ENCODE peak calls at places on chromosomes 4 and X, in six cellular contexts. H is stimulated activated CD4-positive, alpha-beta T cell treated with anti-CD3 and anti-CD28 coated beads, Interleukin-15, amount 100 ng/mL, for 24 hours; W is A549; Z is T-helper 1 cell; S is adrenal gland; R is DMS153. V is an unnamed sample.

GRCh38 chr4:26263165-26263564 is 57.6 kb upstream of the RBPJ start:
- DNase-seq in H (no peak), W (peak), Z (no peak), S (no peak), R (no peak), V (no peak)

GRCh38 chr4:165872443-165873297 is at the start of gene TLL1:
- DNase-seq in H (no peak), W (no peak), Z (no peak), S (no peak), R (no peak), V (no peak)

GRCh38 chr4:70722199-70722791 is 531 bp downstream of the RUFY3 start:
- DNase-seq in H (peak), W (no peak), Z (no peak), S (no peak), R (no peak), V (no peak)

GRCh38 chr4:93568758-93569157 is 259.8 kb upstream of the ATOH1 start:
- DNase-seq in H (no peak), W (no peak), Z (no peak), S (no peak), R (no peak), V (no peak)

GRCh38 chrX:132958086-132958703 is at the start of gene HS6ST2:
- DNase-seq in H (peak), W (no peak), Z (no peak), S (no peak), R (no peak), V (no peak)

GRCh38 chr4:13988347-13989265 is 361.1 kb upstream of the BOD1L1 start:
- DNase-seq in H (no peak), W (peak), Z (no peak), S (peak), R (no peak), V (no peak)

GRCh38 chrX:20140410-20140809 is 1.2 kb downstream of the EIF1AX start:
- DNase-seq in H (no peak), W (no peak), Z (no peak), S (no peak), R (no peak), V (no peak)

GRCh38 chr4:142406051-142406549 is 440.0 kb downstream of the INPP4B start:
- DNase-seq in H (no peak), W (peak), Z (no peak), S (no peak), R (no peak), V (peak)

GRCh38 chr4:2924765-2925301 is 38.4 kb downstream of the NOP14 start:
- DNase-seq in H (no peak), W (no peak), Z (no peak), S (no peak), R (no peak), V (no peak)

GRCh38 chr4:99763635-99764101 is 53.0 kb upstream of the DAPP1 start:
- DNase-seq in H (peak), W (peak), Z (no peak), S (peak), R (no peak), V (peak)

GRCh38 chr4:166924456-166924855 is 309.8 kb downstream of the SPOCK3 start:
- DNase-seq in H (no peak), W (peak), Z (no peak), S (no peak), R (no peak), V (no peak)

GRCh38 chr4:95506264-95506663 is 42.5 kb downstream of the UNC5C start:
- DNase-seq in H (no peak), W (no peak), Z (no peak), S (no peak), R (no peak), V (peak)

GRCh38 chrX:131068945-131069719 is 11.0 kb downstream of the ARHGAP36 start:
- DNase-seq in H (peak), W (peak), Z (no peak), S (no peak), R (no peak), V (peak)

GRCh38 chrX:41823402-41823801 is 99.4 kb downstream of the GPR82 start:
- DNase-seq in H (no peak), W (peak), Z (no peak), S (no peak), R (no peak), V (no peak)

GRCh38 chrX:130084651-130085237 is 25.6 kb downstream of the ELF4 start:
- DNase-seq in H (peak), W (no peak), Z (no peak), S (no peak), R (no peak), V (no peak)

GRCh38 chrX:110412971-110413726 is 54.5 kb downstream of the RTL9 start:
- DNase-seq in H (peak), W (peak), Z (peak), S (peak), R (peak), V (peak)

GRCh38 chr4:47315346-47315745 is 148.2 kb downstream of the COMMD8 start:
- DNase-seq in H (no peak), W (no peak), Z (no peak), S (no peak), R (no peak), V (no peak)

GRCh38 chr4:3210467-3210866 is 38.5 kb upstream of the MSANTD1 start:
- DNase-seq in H (no peak), W (no peak), Z (no peak), S (no peak), R (no peak), V (no peak)

GRCh38 chrX:71871367-71871766 is 39.3 kb upstream of the NHSL2 start:
- DNase-seq in H (peak), W (no peak), Z (no peak), S (no peak), R (no peak), V (no peak)

GRCh38 chr4:168585168-168586091 is 88.6 kb downstream of the PALLD start:
- DNase-seq in H (peak), W (peak), Z (no peak), S (peak), R (peak), V (peak)

GRCh38 chr4:37719021-37719420 is 32.8 kb upstream of the RELL1 start:
- DNase-seq in H (no peak), W (no peak), Z (no peak), S (no peak), R (no peak), V (peak)

GRCh38 chr4:7721984-7722551 is 217.6 kb downstream of the AFAP1 start:
- DNase-seq in H (peak), W (peak), Z (no peak), S (no peak), R (no peak), V (no peak)

GRCh38 chrX:115233497-115234219 is at the start of gene LRCH2:
- DNase-seq in H (no peak), W (no peak), Z (no peak), S (peak), R (no peak), V (no peak)

GRCh38 chrX:133859860-133860259 is 125.5 kb downstream of the GPC3 start:
- DNase-seq in H (no peak), W (no peak), Z (no peak), S (no peak), R (peak), V (no peak)

GRCh38 chrX:34559325-34559724 is 97.8 kb downstream of the TMEM47 start:
- DNase-seq in H (no peak), W (peak), Z (no peak), S (no peak), R (peak), V (no peak)

GRCh38 chrX:4706961-4707360 is 993.5 kb upstream of the PRKX start:
- DNase-seq in H (no peak), W (no peak), Z (no peak), S (no peak), R (no peak), V (peak)

GRCh38 chrX:120450163-120450562 is 18.9 kb downstream of the LAMP2 start:
- DNase-seq in H (no peak), W (peak), Z (no peak), S (no peak), R (no peak), V (no peak)

GRCh38 chr4:26248647-26249046 is 72.2 kb upstream of the RBPJ start:
- DNase-seq in H (no peak), W (no peak), Z (no peak), S (no peak), R (no peak), V (no peak)

GRCh38 chr4:183288955-183289354 is 31.1 kb downstream of the CLDN22 start:
- DNase-seq in H (no peak), W (peak), Z (no peak), S (no peak), R (no peak), V (no peak)

GRCh38 chrX:11352296-11352741 is 59.1 kb downstream of the AMELX start:
- DNase-seq in H (no peak), W (no peak), Z (no peak), S (no peak), R (no peak), V (no peak)

GRCh38 chr4:10354746-10355145 is 102.5 kb downstream of the ZNF518B start:
- DNase-seq in H (no peak), W (no peak), Z (no peak), S (no peak), R (peak), V (peak)

GRCh38 chr4:109548655-109549054 is 11.4 kb upstream of the MCUB start:
- DNase-seq in H (peak), W (no peak), Z (no peak), S (no peak), R (no peak), V (peak)

GRCh38 chr4:184471872-184472539 is 2.3 kb downstream of the IRF2 start:
- DNase-seq in H (peak), W (peak), Z (no peak), S (no peak), R (no peak), V (no peak)

GRCh38 chrX:4579480-4579879 is 866.0 kb upstream of the PRKX start:
- DNase-seq in H (no peak), W (no peak), Z (no peak), S (no peak), R (no peak), V (no peak)

GRCh38 chr4:181877329-181877848 is 365.8 kb upstream of the TENM3 start:
- DNase-seq in H (no peak), W (no peak), Z (no peak), S (no peak), R (no peak), V (no peak)